ENCODE peak calls at places on chromosomes 12 and 14, in six cellular contexts. A is NCI-H82; N is activated T-helper 1 cell treated with anti-CD3 and anti-CD28 coated beads, Interleukin-12 subunit alpha, Interleukin-12 subunit beta, Interleukin-2, Interleukin-4 antibody, amounts not matched to agents 30 ng/mL and 10 ng/mL and 1 ng/mL, durations not matched to agents 14 hours and 24 hours and 36 hours; Z is EL; O is tibial artery; W is left colon. B is an unnamed sample.

GRCh38 chr14:101131451-101131916 is 228.0 kb upstream of the RTL1 start:
- DNase-seq in A (no peak), N (no peak), Z (no peak), O (no peak), W (no peak), B (no peak)

GRCh38 chr12:53034459-53034858 is 15.4 kb upstream of the TNS2 start:
- DNase-seq in A (no peak), N (no peak), Z (no peak), O (no peak), W (no peak), B (no peak)

GRCh38 chr12:91774471-91774921 is 371.1 kb downstream of the BTG1 start:
- DNase-seq in A (no peak), N (no peak), Z (peak), O (no peak), W (no peak), B (no peak)

GRCh38 chr12:40327506-40327905 is 102.7 kb downstream of the LRRK2 start:
- DNase-seq in A (no peak), N (no peak), Z (no peak), O (no peak), W (no peak), B (no peak)

GRCh38 chr12:124413915-124414314 is 119.0 kb downstream of the RFLNA start:
- DNase-seq in A (no peak), N (no peak), Z (no peak), O (no peak), W (no peak), B (no peak)

GRCh38 chr14:84657866-84658385 is 872.0 kb upstream of the FLRT2 start:
- DNase-seq in A (no peak), N (no peak), Z (no peak), O (no peak), W (no peak), B (no peak)

GRCh38 chr12:53299101-53299453 is 418 bp upstream of the MYG1 start:
- DNase-seq in A (no peak), N (peak), Z (peak), O (no peak), W (no peak), B (no peak)

GRCh38 chr12:12872139-12872933 is 19.0 kb upstream of the GPRC5A start:
- DNase-seq in A (no peak), N (no peak), Z (peak), O (no peak), W (peak), B (no peak)

GRCh38 chr12:6430124-6430989 is 14.4 kb upstream of the CD27 start:
- DNase-seq in A (no peak), N (no peak), Z (peak), O (peak), W (peak), B (no peak)

GRCh38 chr12:107593713-107594381 is 91.8 kb upstream of the PWP1 start:
- DNase-seq in A (peak), N (no peak), Z (peak), O (no peak), W (no peak), B (no peak)

GRCh38 chr12:122865268-122866231 is 30.3 kb downstream of the HIP1R start:
- DNase-seq in A (peak), N (no peak), Z (no peak), O (peak), W (no peak), B (no peak)

GRCh38 chr14:102853703-102854396 is 68.6 kb upstream of the AMN start:
- DNase-seq in A (no peak), N (no peak), Z (no peak), O (no peak), W (no peak), B (no peak)

GRCh38 chr14:79443602-79444001 is 767.7 kb downstream of the DIO2 start:
- DNase-seq in A (no peak), N (no peak), Z (no peak), O (no peak), W (no peak), B (no peak)

GRCh38 chr14:106378191-106378590 is 851.8 kb downstream of the TMEM121 start:
- DNase-seq in A (no peak), N (no peak), Z (no peak), O (no peak), W (no peak), B (peak)

GRCh38 chr12:127677537-127678131 is 589.3 kb upstream of the TMEM132C start:
- DNase-seq in A (peak), N (peak), Z (peak), O (peak), W (no peak), B (peak)

GRCh38 chr14:102554835-102555819 is 37.3 kb upstream of the RCOR1 start:
- DNase-seq in A (no peak), N (peak), Z (peak), O (no peak), W (peak), B (peak)

GRCh38 chr14:98175881-98176280 is 1096.1 kb downstream of the BCL11B start:
- DNase-seq in A (no peak), N (no peak), Z (no peak), O (no peak), W (no peak), B (no peak)

GRCh38 chr14:60721331-60722162 is 2.6 kb downstream of the SIX4 start:
- DNase-seq in A (peak), N (peak), Z (peak), O (peak), W (peak), B (peak)

GRCh38 chr12:121096199-121096798 is 36.4 kb upstream of the P2RX7 start:
- DNase-seq in A (no peak), N (no peak), Z (no peak), O (no peak), W (no peak), B (no peak)

GRCh38 chr14:36019126-36019525 is 157.4 kb downstream of the PTCSC3 start:
- DNase-seq in A (no peak), N (no peak), Z (no peak), O (no peak), W (no peak), B (no peak)

GRCh38 chr12:111454716-111455447 is 49.2 kb downstream of the SH2B3 start:
- DNase-seq in A (no peak), N (no peak), Z (no peak), O (peak), W (no peak), B (no peak)

GRCh38 chr14:33986804-33987203 is 35.9 kb upstream of the EGLN3 start:
- DNase-seq in A (no peak), N (no peak), Z (peak), O (no peak), W (no peak), B (no peak)

GRCh38 chr14:53842938-53843337 is 113.7 kb downstream of the BMP4 start:
- DNase-seq in A (no peak), N (no peak), Z (peak), O (no peak), W (no peak), B (no peak)

GRCh38 chr12:12126551-12126950 is 55.8 kb downstream of the BCL2L14 start:
- DNase-seq in A (no peak), N (no peak), Z (no peak), O (no peak), W (no peak), B (no peak)

GRCh38 chr12:13436182-13436581 is 239.7 kb downstream of the EMP1 start:
- DNase-seq in A (peak), N (no peak), Z (no peak), O (no peak), W (no peak), B (no peak)

GRCh38 chr14:71753126-71753830 is 179.0 kb upstream of the RGS6 start:
- DNase-seq in A (peak), N (peak), Z (peak), O (peak), W (peak), B (peak)

GRCh38 chr14:102927878-102928411 is 5.5 kb downstream of the AMN start:
- DNase-seq in A (peak), N (no peak), Z (no peak), O (no peak), W (no peak), B (no peak)

GRCh38 chr12:108000111-108000510 is 129.0 kb upstream of the WSCD2 start:
- DNase-seq in A (no peak), N (no peak), Z (no peak), O (no peak), W (no peak), B (no peak)